ENCODE peak calls at places on chromosomes 6 and 20, in six cellular contexts. One of them, this sample, is unnamed.

GRCh38 chr6:109947001-109947400 is 31.1 kb upstream of the GPR6 start:
- ATAC-seq in naive thymus-derived CD8-positive, alpha-beta T cell: no peak
- ATAC-seq in sciatic nerve: no peak
- ATAC-seq in A549: no peak
- ATAC-seq in activated CD8-positive, alpha-beta memory T cell treated with anti-CD3 and anti-CD28 coated beads, Interleukin-2, amount 10 ng/mL, durations not matched to agents 7 days and 5 days: no peak
- ATAC-seq in left cardiac atrium: no peak
- ATAC-seq in this sample: no peak

GRCh38 chr6:89475634-89476033 is 42.7 kb downstream of the ANKRD6 start:
- ATAC-seq in sciatic nerve: peak
- ATAC-seq in naive thymus-derived CD8-positive, alpha-beta T cell: no peak
- ATAC-seq in A549: no peak
- ATAC-seq in activated CD8-positive, alpha-beta memory T cell treated with anti-CD3 and anti-CD28 coated beads, Interleukin-2, amount 10 ng/mL, durations not matched to agents 7 days and 5 days: peak
- ATAC-seq in left cardiac atrium: peak
- ATAC-seq in this sample: no peak

GRCh38 chr20:25229486-25230176 is 18.3 kb upstream of the PYGB start:
- ATAC-seq in sciatic nerve: no peak
- ATAC-seq in A549: no peak
- ATAC-seq in activated CD8-positive, alpha-beta memory T cell treated with anti-CD3 and anti-CD28 coated beads, Interleukin-2, amount 10 ng/mL, durations not matched to agents 7 days and 5 days: no peak
- ATAC-seq in naive thymus-derived CD8-positive, alpha-beta T cell: no peak
- ATAC-seq in left cardiac atrium: no peak
- ATAC-seq in this sample: no peak

GRCh38 chr20:63043348-63044203 is 36.8 kb upstream of the BHLHE23 start:
- ATAC-seq in A549: no peak
- ATAC-seq in activated CD8-positive, alpha-beta memory T cell treated with anti-CD3 and anti-CD28 coated beads, Interleukin-2, amount 10 ng/mL, durations not matched to agents 7 days and 5 days: no peak
- ATAC-seq in sciatic nerve: no peak
- ATAC-seq in naive thymus-derived CD8-positive, alpha-beta T cell: no peak
- ATAC-seq in left cardiac atrium: no peak
- ATAC-seq in this sample: no peak

GRCh38 chr20:31560094-31560899 is 44.8 kb upstream of the ID1 start:
- ATAC-seq in left cardiac atrium: peak
- ATAC-seq in activated CD8-positive, alpha-beta memory T cell treated with anti-CD3 and anti-CD28 coated beads, Interleukin-2, amount 10 ng/mL, durations not matched to agents 7 days and 5 days: peak
- ATAC-seq in sciatic nerve: peak
- ATAC-seq in naive thymus-derived CD8-positive, alpha-beta T cell: peak
- ATAC-seq in A549: peak
- ATAC-seq in this sample: peak

GRCh38 chr20:58908216-58908615 is 55.7 kb downstream of the GNAS start:
- ATAC-seq in sciatic nerve: no peak
- ATAC-seq in activated CD8-positive, alpha-beta memory T cell treated with anti-CD3 and anti-CD28 coated beads, Interleukin-2, amount 10 ng/mL, durations not matched to agents 7 days and 5 days: no peak
- ATAC-seq in A549: no peak
- ATAC-seq in left cardiac atrium: no peak
- ATAC-seq in naive thymus-derived CD8-positive, alpha-beta T cell: no peak
- ATAC-seq in this sample: no peak

GRCh38 chr6:162715601-162716000 is 12.0 kb downstream of the PRKN start:
- ATAC-seq in activated CD8-positive, alpha-beta memory T cell treated with anti-CD3 and anti-CD28 coated beads, Interleukin-2, amount 10 ng/mL, durations not matched to agents 7 days and 5 days: no peak
- ATAC-seq in A549: no peak
- ATAC-seq in naive thymus-derived CD8-positive, alpha-beta T cell: no peak
- ATAC-seq in sciatic nerve: no peak
- ATAC-seq in left cardiac atrium: no peak
- ATAC-seq in this sample: no peak

GRCh38 chr6:5753187-5753586 is 253.5 kb downstream of the NRN1 start:
- ATAC-seq in sciatic nerve: no peak
- ATAC-seq in A549: no peak
- ATAC-seq in left cardiac atrium: no peak
- ATAC-seq in activated CD8-positive, alpha-beta memory T cell treated with anti-CD3 and anti-CD28 coated beads, Interleukin-2, amount 10 ng/mL, durations not matched to agents 7 days and 5 days: no peak
- ATAC-seq in naive thymus-derived CD8-positive, alpha-beta T cell: no peak
- ATAC-seq in this sample: no peak

GRCh38 chr6:165846123-165846966 is 183.3 kb upstream of the PDE10A start:
- ATAC-seq in A549: peak
- ATAC-seq in left cardiac atrium: no peak
- ATAC-seq in sciatic nerve: peak
- ATAC-seq in activated CD8-positive, alpha-beta memory T cell treated with anti-CD3 and anti-CD28 coated beads, Interleukin-2, amount 10 ng/mL, durations not matched to agents 7 days and 5 days: no peak
- ATAC-seq in naive thymus-derived CD8-positive, alpha-beta T cell: no peak
- ATAC-seq in this sample: no peak

GRCh38 chr6:144797881-144798589 is 512.9 kb downstream of the UTRN start:
- ATAC-seq in sciatic nerve: no peak
- ATAC-seq in A549: peak
- ATAC-seq in left cardiac atrium: no peak
- ATAC-seq in naive thymus-derived CD8-positive, alpha-beta T cell: no peak
- ATAC-seq in activated CD8-positive, alpha-beta memory T cell treated with anti-CD3 and anti-CD28 coated beads, Interleukin-2, amount 10 ng/mL, durations not matched to agents 7 days and 5 days: no peak
- ATAC-seq in this sample: no peak

GRCh38 chr20:20070871-20071726 is 18.8 kb downstream of the CFAP61 start:
- ATAC-seq in left cardiac atrium: peak
- ATAC-seq in A549: no peak
- ATAC-seq in naive thymus-derived CD8-positive, alpha-beta T cell: no peak
- ATAC-seq in activated CD8-positive, alpha-beta memory T cell treated with anti-CD3 and anti-CD28 coated beads, Interleukin-2, amount 10 ng/mL, durations not matched to agents 7 days and 5 days: no peak
- ATAC-seq in sciatic nerve: no peak
- ATAC-seq in this sample: no peak

GRCh38 chr6:27263886-27264285 is 16.4 kb downstream of the PRSS16 start:
- ATAC-seq in sciatic nerve: no peak
- ATAC-seq in activated CD8-positive, alpha-beta memory T cell treated with anti-CD3 and anti-CD28 coated beads, Interleukin-2, amount 10 ng/mL, durations not matched to agents 7 days and 5 days: no peak
- ATAC-seq in A549: no peak
- ATAC-seq in left cardiac atrium: no peak
- ATAC-seq in naive thymus-derived CD8-positive, alpha-beta T cell: no peak
- ATAC-seq in this sample: no peak

GRCh38 chr20:63695419-63696310 is 787 bp upstream of the TNFRSF6B start:
- ATAC-seq in sciatic nerve: no peak
- ATAC-seq in naive thymus-derived CD8-positive, alpha-beta T cell: no peak
- ATAC-seq in A549: no peak
- ATAC-seq in left cardiac atrium: peak
- ATAC-seq in activated CD8-positive, alpha-beta memory T cell treated with anti-CD3 and anti-CD28 coated beads, Interleukin-2, amount 10 ng/mL, durations not matched to agents 7 days and 5 days: no peak
- ATAC-seq in this sample: no peak

This sample was measured in gastroesophageal sphincter.